ENCODE peak calls at places on chromosome 5, in eight cellular contexts. One of them, this sample, is unnamed.

GRCh38 chr5:146516151-146516475 is at the start of gene GPR151:
- DNase-seq in CD4-positive, alpha-beta memory T cell: no peak
- DNase-seq in Peyer's patch: no peak
- DNase-seq in CD8-positive, alpha-beta T cell: no peak
- DNase-seq in mesenchymal stem cell: peak; percentile 9
- DNase-seq in retinal pigment epithelial cell: no peak
- DNase-seq in cardiac muscle cell: peak; percentile 14
- DNase-seq in choroid plexus epithelial cell: peak; percentile 30
- DNase-seq in this sample: peak; percentile 9

GRCh38 chr5:147522435-147522834 is 12.6 kb upstream of the DPYSL3 start:
- DNase-seq in CD4-positive, alpha-beta memory T cell: no peak
- DNase-seq in Peyer's patch: no peak
- DNase-seq in CD8-positive, alpha-beta T cell: no peak
- DNase-seq in mesenchymal stem cell: no peak
- DNase-seq in retinal pigment epithelial cell: peak; percentile 42
- DNase-seq in cardiac muscle cell: no peak
- DNase-seq in choroid plexus epithelial cell: no peak
- DNase-seq in this sample: no peak

GRCh38 chr5:56698463-56699381 is 116.6 kb upstream of the MAP3K1 start:
- DNase-seq in CD4-positive, alpha-beta memory T cell: no peak
- DNase-seq in Peyer's patch: no peak
- DNase-seq in CD8-positive, alpha-beta T cell: no peak
- DNase-seq in mesenchymal stem cell: no peak
- DNase-seq in retinal pigment epithelial cell: no peak
- DNase-seq in cardiac muscle cell: peak; percentile 57
- DNase-seq in choroid plexus epithelial cell: peak; percentile 57
- DNase-seq in this sample: no peak

GRCh38 chr5:119397518-119398380 is 41.9 kb downstream of the TNFAIP8 start:
- DNase-seq in CD4-positive, alpha-beta memory T cell: no peak
- DNase-seq in Peyer's patch: no peak
- DNase-seq in CD8-positive, alpha-beta T cell: no peak
- DNase-seq in mesenchymal stem cell: peak; percentile 88
- DNase-seq in retinal pigment epithelial cell: peak; percentile 21
- DNase-seq in cardiac muscle cell: no peak
- DNase-seq in choroid plexus epithelial cell: peak; percentile 67
- DNase-seq in this sample: no peak

GRCh38 chr5:166722939-166723338 is 1568.5 kb upstream of the WWC1 start:
- DNase-seq in CD4-positive, alpha-beta memory T cell: no peak
- DNase-seq in Peyer's patch: no peak
- DNase-seq in CD8-positive, alpha-beta T cell: no peak
- DNase-seq in mesenchymal stem cell: peak; percentile 48
- DNase-seq in retinal pigment epithelial cell: no peak
- DNase-seq in cardiac muscle cell: no peak
- DNase-seq in choroid plexus epithelial cell: peak; percentile 80
- DNase-seq in this sample: no peak

GRCh38 chr5:10036136-10036535 is 213.6 kb downstream of the ATPSCKMT start:
- DNase-seq in CD4-positive, alpha-beta memory T cell: no peak
- DNase-seq in Peyer's patch: no peak
- DNase-seq in CD8-positive, alpha-beta T cell: no peak
- DNase-seq in mesenchymal stem cell: no peak
- DNase-seq in retinal pigment epithelial cell: no peak
- DNase-seq in cardiac muscle cell: no peak
- DNase-seq in choroid plexus epithelial cell: peak; percentile 64
- DNase-seq in this sample: no peak

GRCh38 chr5:53426878-53427277 is 53.6 kb upstream of the FST start:
- DNase-seq in CD4-positive, alpha-beta memory T cell: no peak
- DNase-seq in Peyer's patch: no peak
- DNase-seq in CD8-positive, alpha-beta T cell: no peak
- DNase-seq in mesenchymal stem cell: no peak
- DNase-seq in retinal pigment epithelial cell: no peak
- DNase-seq in cardiac muscle cell: no peak
- DNase-seq in choroid plexus epithelial cell: no peak
- DNase-seq in this sample: peak; percentile 72

GRCh38 chr5:145847499-145848497 is 12.7 kb upstream of the PRELID2 start:
- DNase-seq in CD4-positive, alpha-beta memory T cell: no peak
- DNase-seq in Peyer's patch: no peak
- DNase-seq in CD8-positive, alpha-beta T cell: no peak
- DNase-seq in mesenchymal stem cell: peak; percentile 77
- DNase-seq in retinal pigment epithelial cell: no peak
- DNase-seq in cardiac muscle cell: no peak
- DNase-seq in choroid plexus epithelial cell: peak; percentile 82
- DNase-seq in this sample: no peak

GRCh38 chr5:173230741-173231380 is 4.1 kb downstream of the NKX2-5 start:
- DNase-seq in CD4-positive, alpha-beta memory T cell: no peak
- DNase-seq in Peyer's patch: no peak
- DNase-seq in CD8-positive, alpha-beta T cell: no peak
- DNase-seq in mesenchymal stem cell: no peak
- DNase-seq in retinal pigment epithelial cell: no peak
- DNase-seq in cardiac muscle cell: peak; percentile 32
- DNase-seq in choroid plexus epithelial cell: no peak
- DNase-seq in this sample: no peak

GRCh38 chr5:83711982-83712601 is 8.6 kb downstream of the HAPLN1 start:
- DNase-seq in CD4-positive, alpha-beta memory T cell: peak; percentile 11
- DNase-seq in Peyer's patch: no peak
- DNase-seq in CD8-positive, alpha-beta T cell: no peak
- DNase-seq in mesenchymal stem cell: peak; percentile 57
- DNase-seq in retinal pigment epithelial cell: no peak
- DNase-seq in cardiac muscle cell: peak; percentile 73
- DNase-seq in choroid plexus epithelial cell: peak; percentile 70
- DNase-seq in this sample: peak; percentile 1

GRCh38 chr5:42543774-42544173 is 120.5 kb downstream of the GHR start:
- DNase-seq in CD4-positive, alpha-beta memory T cell: no peak
- DNase-seq in Peyer's patch: no peak
- DNase-seq in CD8-positive, alpha-beta T cell: no peak
- DNase-seq in mesenchymal stem cell: no peak
- DNase-seq in retinal pigment epithelial cell: no peak
- DNase-seq in cardiac muscle cell: peak; percentile 7
- DNase-seq in choroid plexus epithelial cell: no peak
- DNase-seq in this sample: no peak

GRCh38 chr5:174311121-174311520 is 265.6 kb downstream of the NSG2 start:
- DNase-seq in CD4-positive, alpha-beta memory T cell: no peak
- DNase-seq in Peyer's patch: peak; percentile 31
- DNase-seq in CD8-positive, alpha-beta T cell: no peak
- DNase-seq in mesenchymal stem cell: no peak
- DNase-seq in retinal pigment epithelial cell: no peak
- DNase-seq in cardiac muscle cell: no peak
- DNase-seq in choroid plexus epithelial cell: no peak
- DNase-seq in this sample: no peak

GRCh38 chr5:122668552-122668951 is 106.3 kb upstream of the SNX2 start:
- DNase-seq in CD4-positive, alpha-beta memory T cell: no peak
- DNase-seq in Peyer's patch: no peak
- DNase-seq in CD8-positive, alpha-beta T cell: no peak
- DNase-seq in mesenchymal stem cell: no peak
- DNase-seq in retinal pigment epithelial cell: no peak
- DNase-seq in cardiac muscle cell: no peak
- DNase-seq in choroid plexus epithelial cell: no peak
- DNase-seq in this sample: no peak

GRCh38 chr5:132064140-132064539 is 3.7 kb downstream of the IL3 start:
- DNase-seq in CD4-positive, alpha-beta memory T cell: no peak
- DNase-seq in Peyer's patch: peak; percentile 37
- DNase-seq in CD8-positive, alpha-beta T cell: no peak
- DNase-seq in mesenchymal stem cell: no peak
- DNase-seq in retinal pigment epithelial cell: no peak
- DNase-seq in cardiac muscle cell: no peak
- DNase-seq in choroid plexus epithelial cell: no peak
- DNase-seq in this sample: no peak

GRCh38 chr5:677131-678101 is 15.7 kb downstream of the TPPP start:
- DNase-seq in CD4-positive, alpha-beta memory T cell: no peak
- DNase-seq in Peyer's patch: peak; percentile 42
- DNase-seq in CD8-positive, alpha-beta T cell: no peak
- DNase-seq in mesenchymal stem cell: no peak
- DNase-seq in retinal pigment epithelial cell: no peak
- DNase-seq in cardiac muscle cell: no peak
- DNase-seq in choroid plexus epithelial cell: no peak
- DNase-seq in this sample: no peak

GRCh38 chr5:10077721-10078551 is 171.8 kb downstream of the ATPSCKMT start:
- DNase-seq in CD4-positive, alpha-beta memory T cell: no peak
- DNase-seq in Peyer's patch: no peak
- DNase-seq in CD8-positive, alpha-beta T cell: no peak
- DNase-seq in mesenchymal stem cell: no peak
- DNase-seq in retinal pigment epithelial cell: peak; percentile 29
- DNase-seq in cardiac muscle cell: peak; percentile 28
- DNase-seq in choroid plexus epithelial cell: no peak
- DNase-seq in this sample: no peak

GRCh38 chr5:61333351-61334223 is 1.5 kb downstream of the ZSWIM6 start:
- DNase-seq in CD4-positive, alpha-beta memory T cell: peak; percentile 26
- DNase-seq in Peyer's patch: peak; percentile 74
- DNase-seq in CD8-positive, alpha-beta T cell: peak; percentile 23
- DNase-seq in mesenchymal stem cell: peak; percentile 34
- DNase-seq in retinal pigment epithelial cell: no peak
- DNase-seq in cardiac muscle cell: peak; percentile 59
- DNase-seq in choroid plexus epithelial cell: no peak
- DNase-seq in this sample: no peak

GRCh38 chr5:31106259-31106658 is 87.2 kb upstream of the CDH6 start:
- DNase-seq in CD4-positive, alpha-beta memory T cell: no peak
- DNase-seq in Peyer's patch: no peak
- DNase-seq in CD8-positive, alpha-beta T cell: no peak
- DNase-seq in mesenchymal stem cell: no peak
- DNase-seq in retinal pigment epithelial cell: peak; percentile 61
- DNase-seq in cardiac muscle cell: no peak
- DNase-seq in choroid plexus epithelial cell: no peak
- DNase-seq in this sample: no peak

GRCh38 chr5:176670449-176670848 is 23.2 kb downstream of the TSPAN17 start:
- DNase-seq in CD4-positive, alpha-beta memory T cell: no peak
- DNase-seq in Peyer's patch: no peak
- DNase-seq in CD8-positive, alpha-beta T cell: no peak
- DNase-seq in mesenchymal stem cell: no peak
- DNase-seq in retinal pigment epithelial cell: no peak
- DNase-seq in cardiac muscle cell: no peak
- DNase-seq in choroid plexus epithelial cell: no peak
- DNase-seq in this sample: no peak
- H3K4me3 ChIP-seq in CD4-positive, alpha-beta memory T cell: no peak overlapping the region
- H3K4me3 ChIP-seq in Peyer's patch: no peak overlapping the region
- H3K4me3 ChIP-seq in CD8-positive, alpha-beta T cell: no peak overlapping the region
- H3K4me3 ChIP-seq in mesenchymal stem cell: no peak overlapping the region
- H3K4me3 ChIP-seq in retinal pigment epithelial cell: no peak overlapping the region
- H3K4me3 ChIP-seq in cardiac muscle cell: no peak overlapping the region
- H3K4me3 ChIP-seq in choroid plexus epithelial cell: no peak overlapping the region
- H3K4me3 ChIP-seq in this sample: no peak overlapping the region

GRCh38 chr5:14256756-14257393 is 113.7 kb downstream of the TRIO start:
- DNase-seq in CD4-positive, alpha-beta memory T cell: no peak
- DNase-seq in Peyer's patch: no peak
- DNase-seq in CD8-positive, alpha-beta T cell: no peak
- DNase-seq in mesenchymal stem cell: no peak
- DNase-seq in retinal pigment epithelial cell: no peak
- DNase-seq in cardiac muscle cell: no peak
- DNase-seq in choroid plexus epithelial cell: no peak
- DNase-seq in this sample: no peak

GRCh38 chr5:14258840-14259239 is 115.7 kb downstream of the TRIO start:
- DNase-seq in CD4-positive, alpha-beta memory T cell: no peak
- DNase-seq in Peyer's patch: no peak
- DNase-seq in CD8-positive, alpha-beta T cell: no peak
- DNase-seq in mesenchymal stem cell: peak; percentile 76
- DNase-seq in retinal pigment epithelial cell: no peak
- DNase-seq in cardiac muscle cell: no peak
- DNase-seq in choroid plexus epithelial cell: peak; percentile 59
- DNase-seq in this sample: no peak

GRCh38 chr5:14257995-14258403 is 114.9 kb downstream of the TRIO start:
- DNase-seq in CD4-positive, alpha-beta memory T cell: no peak
- DNase-seq in Peyer's patch: no peak
- DNase-seq in CD8-positive, alpha-beta T cell: no peak
- DNase-seq in mesenchymal stem cell: no peak
- DNase-seq in retinal pigment epithelial cell: no peak
- DNase-seq in cardiac muscle cell: no peak
- DNase-seq in choroid plexus epithelial cell: no peak
- DNase-seq in this sample: peak; percentile 35

GRCh38 chr5:14254686-14255085 is 111.5 kb downstream of the TRIO start:
- DNase-seq in CD4-positive, alpha-beta memory T cell: no peak
- DNase-seq in Peyer's patch: no peak
- DNase-seq in CD8-positive, alpha-beta T cell: no peak
- DNase-seq in mesenchymal stem cell: no peak
- DNase-seq in retinal pigment epithelial cell: no peak
- DNase-seq in cardiac muscle cell: no peak
- DNase-seq in choroid plexus epithelial cell: no peak
- DNase-seq in this sample: no peak

DNA sequence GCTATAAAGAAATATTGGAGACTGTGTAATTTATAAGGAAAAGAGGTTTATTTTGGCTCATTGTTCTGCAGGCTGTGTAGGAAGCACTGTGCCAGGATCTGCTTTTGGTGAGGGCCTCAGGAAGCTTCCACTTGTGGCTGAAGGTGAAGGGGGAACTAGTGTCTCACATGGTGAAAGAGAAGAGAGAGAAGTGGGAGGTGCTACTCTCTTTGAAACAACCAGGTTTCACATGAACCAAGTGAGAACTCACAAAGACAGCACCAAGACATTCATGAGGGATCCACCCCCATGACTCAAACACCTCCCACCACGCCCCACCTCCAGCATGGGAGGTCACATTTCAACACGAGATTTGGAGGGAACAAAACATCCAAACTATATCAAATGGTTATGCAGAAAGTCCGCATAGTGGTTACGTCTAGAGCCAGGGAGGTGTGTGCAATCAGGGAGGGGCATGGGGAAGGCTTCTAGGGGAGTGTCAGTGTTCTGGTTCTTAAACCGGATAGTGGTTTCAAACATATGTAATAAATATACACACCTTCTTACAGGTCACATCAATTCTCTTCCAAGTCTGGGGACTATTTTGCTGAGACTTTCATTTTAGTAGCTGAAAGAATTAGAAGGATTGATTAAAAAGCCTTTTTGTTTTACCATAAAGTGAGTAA is 113.0 kb downstream of the TRIO start:
- DNase-seq in CD4-positive, alpha-beta memory T cell: no peak
- DNase-seq in Peyer's patch: no peak
- DNase-seq in CD8-positive, alpha-beta T cell: no peak
- DNase-seq in mesenchymal stem cell: no peak
- DNase-seq in retinal pigment epithelial cell: no peak
- DNase-seq in cardiac muscle cell: no peak
- DNase-seq in choroid plexus epithelial cell: no peak
- DNase-seq in this sample: no peak
- H3K4me3 ChIP-seq in CD4-positive, alpha-beta memory T cell: no peak overlapping the region
- H3K4me3 ChIP-seq in Peyer's patch: no peak overlapping the region
- H3K4me3 ChIP-seq in CD8-positive, alpha-beta T cell: no peak overlapping the region
- H3K4me3 ChIP-seq in mesenchymal stem cell: no peak overlapping the region
- H3K4me3 ChIP-seq in retinal pigment epithelial cell: no peak overlapping the region
- H3K4me3 ChIP-seq in cardiac muscle cell: no peak overlapping the region
- H3K4me3 ChIP-seq in choroid plexus epithelial cell: no peak overlapping the region
- H3K4me3 ChIP-seq in this sample: no peak overlapping the region

DNA sequence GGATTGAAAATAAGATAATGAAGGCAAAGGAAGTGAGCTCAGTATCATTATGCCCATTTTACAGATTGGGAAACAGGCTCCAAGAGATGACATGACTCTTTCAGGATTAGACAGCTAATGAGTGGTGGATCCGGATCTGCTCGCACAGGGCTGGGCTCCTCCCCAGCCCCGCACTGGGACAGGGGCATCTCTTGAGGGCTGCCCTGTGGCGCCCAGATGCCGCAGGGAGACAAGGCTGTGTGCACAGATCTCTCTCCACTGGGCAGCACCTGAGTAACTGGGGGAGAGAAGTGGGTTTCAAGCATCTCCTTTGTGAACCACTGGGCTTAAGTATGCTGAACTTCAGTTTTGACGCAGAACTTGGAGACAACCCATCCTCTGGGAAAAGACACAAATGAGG is 43.9 kb downstream of the ADAMTS2 start:
- DNase-seq in CD4-positive, alpha-beta memory T cell: no peak
- DNase-seq in Peyer's patch: peak; percentile 3
- DNase-seq in CD8-positive, alpha-beta T cell: no peak
- DNase-seq in mesenchymal stem cell: no peak
- DNase-seq in retinal pigment epithelial cell: no peak
- DNase-seq in cardiac muscle cell: no peak
- DNase-seq in choroid plexus epithelial cell: no peak
- DNase-seq in this sample: no peak
- H3K4me3 ChIP-seq in CD4-positive, alpha-beta memory T cell: no peak overlapping the region
- H3K4me3 ChIP-seq in Peyer's patch: no peak overlapping the region
- H3K4me3 ChIP-seq in CD8-positive, alpha-beta T cell: no peak overlapping the region
- H3K4me3 ChIP-seq in mesenchymal stem cell: no peak overlapping the region
- H3K4me3 ChIP-seq in retinal pigment epithelial cell: no peak overlapping the region
- H3K4me3 ChIP-seq in cardiac muscle cell: no peak overlapping the region
- H3K4me3 ChIP-seq in choroid plexus epithelial cell: no peak overlapping the region
- H3K4me3 ChIP-seq in this sample: no peak overlapping the region

GRCh38 chr5:59037041-59037440 is 454.2 kb downstream of the RAB3C start:
- DNase-seq in CD4-positive, alpha-beta memory T cell: no peak
- DNase-seq in Peyer's patch: no peak
- DNase-seq in CD8-positive, alpha-beta T cell: no peak
- DNase-seq in mesenchymal stem cell: no peak
- DNase-seq in retinal pigment epithelial cell: no peak
- DNase-seq in cardiac muscle cell: no peak
- DNase-seq in choroid plexus epithelial cell: peak; percentile 36
- DNase-seq in this sample: no peak
- H3K4me3 ChIP-seq in CD4-positive, alpha-beta memory T cell: peak overlapping the region; percentile 2
- H3K4me3 ChIP-seq in Peyer's patch: no peak overlapping the region
- H3K4me3 ChIP-seq in CD8-positive, alpha-beta T cell: peak overlapping the region; percentile 59
- H3K4me3 ChIP-seq in mesenchymal stem cell: no peak overlapping the region
- H3K4me3 ChIP-seq in retinal pigment epithelial cell: peak overlapping the region; percentile 75
- H3K4me3 ChIP-seq in cardiac muscle cell: no peak overlapping the region
- H3K4me3 ChIP-seq in choroid plexus epithelial cell: peak overlapping the region; percentile 80
- H3K4me3 ChIP-seq in this sample: no peak overlapping the region

This sample was measured in Jurkat, Clone E6-1.